ENCODE peak calls at places on chromosomes 11 and 22, in five cellular contexts. One of them, this sample, is unnamed.

GRCh38 chr11:2134022-2135010 is 4.9 kb downstream of the IGF2 start:
- DNase-seq in activated CD8-positive, alpha-beta memory T cell treated with anti-CD3 and anti-CD28 coated beads, Interleukin-2, amount 50 U/mL, for 48 hours: no peak
- DNase-seq in B cell: no peak
- DNase-seq in activated naive CD4-positive, alpha-beta T cell treated with anti-CD3 and anti-CD28 coated beads, Interleukin-2, amount 10 ng/mL, durations not matched to agents 7 days and 5 days: no peak
- DNase-seq in CD8-positive, alpha-beta memory T cell: no peak
- DNase-seq in this sample: no peak

GRCh38 chr11:16611395-16612233 is 126.8 kb upstream of the C11orf58 start:
- DNase-seq in activated CD8-positive, alpha-beta memory T cell treated with anti-CD3 and anti-CD28 coated beads, Interleukin-2, amount 50 U/mL, for 48 hours: no peak
- DNase-seq in B cell: peak; percentile 27
- DNase-seq in activated naive CD4-positive, alpha-beta T cell treated with anti-CD3 and anti-CD28 coated beads, Interleukin-2, amount 10 ng/mL, durations not matched to agents 7 days and 5 days: no peak
- DNase-seq in CD8-positive, alpha-beta memory T cell: no peak
- DNase-seq in this sample: no peak

GRCh38 chr11:108754901-108755625 is 90.2 kb downstream of the DDX10 start:
- DNase-seq in activated CD8-positive, alpha-beta memory T cell treated with anti-CD3 and anti-CD28 coated beads, Interleukin-2, amount 50 U/mL, for 48 hours: no peak
- DNase-seq in B cell: no peak
- DNase-seq in activated naive CD4-positive, alpha-beta T cell treated with anti-CD3 and anti-CD28 coated beads, Interleukin-2, amount 10 ng/mL, durations not matched to agents 7 days and 5 days: no peak
- DNase-seq in CD8-positive, alpha-beta memory T cell: no peak
- DNase-seq in this sample: peak; percentile 71

GRCh38 chr11:2212411-2213251 is 41.0 kb upstream of the TH start:
- DNase-seq in activated CD8-positive, alpha-beta memory T cell treated with anti-CD3 and anti-CD28 coated beads, Interleukin-2, amount 50 U/mL, for 48 hours: no peak
- DNase-seq in B cell: no peak
- DNase-seq in activated naive CD4-positive, alpha-beta T cell treated with anti-CD3 and anti-CD28 coated beads, Interleukin-2, amount 10 ng/mL, durations not matched to agents 7 days and 5 days: peak; percentile 19
- DNase-seq in CD8-positive, alpha-beta memory T cell: no peak
- DNase-seq in this sample: no peak

GRCh38 chr22:50182176-50183081 is 3.3 kb upstream of the TRABD start:
- DNase-seq in activated CD8-positive, alpha-beta memory T cell treated with anti-CD3 and anti-CD28 coated beads, Interleukin-2, amount 50 U/mL, for 48 hours: no peak
- DNase-seq in B cell: no peak
- DNase-seq in activated naive CD4-positive, alpha-beta T cell treated with anti-CD3 and anti-CD28 coated beads, Interleukin-2, amount 10 ng/mL, durations not matched to agents 7 days and 5 days: no peak
- DNase-seq in CD8-positive, alpha-beta memory T cell: no peak
- DNase-seq in this sample: no peak

GRCh38 chr11:1129666-1130160 is 28.0 kb upstream of the MUC5AC start:
- DNase-seq in activated CD8-positive, alpha-beta memory T cell treated with anti-CD3 and anti-CD28 coated beads, Interleukin-2, amount 50 U/mL, for 48 hours: peak; percentile 23
- DNase-seq in B cell: no peak
- DNase-seq in activated naive CD4-positive, alpha-beta T cell treated with anti-CD3 and anti-CD28 coated beads, Interleukin-2, amount 10 ng/mL, durations not matched to agents 7 days and 5 days: no peak
- DNase-seq in CD8-positive, alpha-beta memory T cell: no peak
- DNase-seq in this sample: no peak

GRCh38 chr11:64876226-64876750 is 2.1 kb downstream of the EHD1 start:
- DNase-seq in activated CD8-positive, alpha-beta memory T cell treated with anti-CD3 and anti-CD28 coated beads, Interleukin-2, amount 50 U/mL, for 48 hours: no peak
- DNase-seq in B cell: no peak
- DNase-seq in activated naive CD4-positive, alpha-beta T cell treated with anti-CD3 and anti-CD28 coated beads, Interleukin-2, amount 10 ng/mL, durations not matched to agents 7 days and 5 days: no peak
- DNase-seq in CD8-positive, alpha-beta memory T cell: no peak
- DNase-seq in this sample: no peak

GRCh38 chr11:27012254-27012921 is 18.5 kb downstream of the FIBIN start:
- DNase-seq in activated CD8-positive, alpha-beta memory T cell treated with anti-CD3 and anti-CD28 coated beads, Interleukin-2, amount 50 U/mL, for 48 hours: no peak
- DNase-seq in B cell: no peak
- DNase-seq in activated naive CD4-positive, alpha-beta T cell treated with anti-CD3 and anti-CD28 coated beads, Interleukin-2, amount 10 ng/mL, durations not matched to agents 7 days and 5 days: no peak
- DNase-seq in CD8-positive, alpha-beta memory T cell: no peak
- DNase-seq in this sample: peak; percentile 79

GRCh38 chr11:85787809-85788805 is 22.8 kb downstream of the SYTL2 start:
- DNase-seq in activated CD8-positive, alpha-beta memory T cell treated with anti-CD3 and anti-CD28 coated beads, Interleukin-2, amount 50 U/mL, for 48 hours: no peak
- DNase-seq in B cell: no peak
- DNase-seq in activated naive CD4-positive, alpha-beta T cell treated with anti-CD3 and anti-CD28 coated beads, Interleukin-2, amount 10 ng/mL, durations not matched to agents 7 days and 5 days: no peak
- DNase-seq in CD8-positive, alpha-beta memory T cell: no peak
- DNase-seq in this sample: peak; percentile 90

GRCh38 chr11:47308050-47308823 is 38.3 kb downstream of the MADD start:
- DNase-seq in activated CD8-positive, alpha-beta memory T cell treated with anti-CD3 and anti-CD28 coated beads, Interleukin-2, amount 50 U/mL, for 48 hours: no peak
- DNase-seq in B cell: no peak
- DNase-seq in activated naive CD4-positive, alpha-beta T cell treated with anti-CD3 and anti-CD28 coated beads, Interleukin-2, amount 10 ng/mL, durations not matched to agents 7 days and 5 days: no peak
- DNase-seq in CD8-positive, alpha-beta memory T cell: no peak
- DNase-seq in this sample: no peak

GRCh38 chr11:13208921-13209320 is 68.7 kb upstream of the BMAL1 start:
- DNase-seq in activated CD8-positive, alpha-beta memory T cell treated with anti-CD3 and anti-CD28 coated beads, Interleukin-2, amount 50 U/mL, for 48 hours: no peak
- DNase-seq in B cell: no peak
- DNase-seq in activated naive CD4-positive, alpha-beta T cell treated with anti-CD3 and anti-CD28 coated beads, Interleukin-2, amount 10 ng/mL, durations not matched to agents 7 days and 5 days: no peak
- DNase-seq in CD8-positive, alpha-beta memory T cell: no peak
- DNase-seq in this sample: no peak

GRCh38 chr11:2263012-2263565 is 7.3 kb downstream of the ASCL2 start:
- DNase-seq in activated CD8-positive, alpha-beta memory T cell treated with anti-CD3 and anti-CD28 coated beads, Interleukin-2, amount 50 U/mL, for 48 hours: no peak
- DNase-seq in B cell: peak; percentile 40
- DNase-seq in activated naive CD4-positive, alpha-beta T cell treated with anti-CD3 and anti-CD28 coated beads, Interleukin-2, amount 10 ng/mL, durations not matched to agents 7 days and 5 days: no peak
- DNase-seq in CD8-positive, alpha-beta memory T cell: no peak
- DNase-seq in this sample: no peak

GRCh38 chr11:133943950-133944698 is 12.6 kb downstream of the IGSF9B start:
- DNase-seq in activated CD8-positive, alpha-beta memory T cell treated with anti-CD3 and anti-CD28 coated beads, Interleukin-2, amount 50 U/mL, for 48 hours: no peak
- DNase-seq in B cell: no peak
- DNase-seq in activated naive CD4-positive, alpha-beta T cell treated with anti-CD3 and anti-CD28 coated beads, Interleukin-2, amount 10 ng/mL, durations not matched to agents 7 days and 5 days: no peak
- DNase-seq in CD8-positive, alpha-beta memory T cell: no peak
- DNase-seq in this sample: no peak

GRCh38 chr11:119445356-119445755 is 22.4 kb upstream of the THY1 start:
- DNase-seq in activated CD8-positive, alpha-beta memory T cell treated with anti-CD3 and anti-CD28 coated beads, Interleukin-2, amount 50 U/mL, for 48 hours: no peak
- DNase-seq in B cell: no peak
- DNase-seq in activated naive CD4-positive, alpha-beta T cell treated with anti-CD3 and anti-CD28 coated beads, Interleukin-2, amount 10 ng/mL, durations not matched to agents 7 days and 5 days: no peak
- DNase-seq in CD8-positive, alpha-beta memory T cell: no peak
- DNase-seq in this sample: no peak

GRCh38 chr11:128215238-128215882 is 372.0 kb downstream of the ETS1 start:
- DNase-seq in activated CD8-positive, alpha-beta memory T cell treated with anti-CD3 and anti-CD28 coated beads, Interleukin-2, amount 50 U/mL, for 48 hours: no peak
- DNase-seq in B cell: no peak
- DNase-seq in activated naive CD4-positive, alpha-beta T cell treated with anti-CD3 and anti-CD28 coated beads, Interleukin-2, amount 10 ng/mL, durations not matched to agents 7 days and 5 days: no peak
- DNase-seq in CD8-positive, alpha-beta memory T cell: no peak
- DNase-seq in this sample: no peak

GRCh38 chr11:64999478-64999877 is 2.7 kb upstream of the BATF2 start:
- DNase-seq in activated CD8-positive, alpha-beta memory T cell treated with anti-CD3 and anti-CD28 coated beads, Interleukin-2, amount 50 U/mL, for 48 hours: no peak
- DNase-seq in B cell: no peak
- DNase-seq in activated naive CD4-positive, alpha-beta T cell treated with anti-CD3 and anti-CD28 coated beads, Interleukin-2, amount 10 ng/mL, durations not matched to agents 7 days and 5 days: no peak
- DNase-seq in CD8-positive, alpha-beta memory T cell: no peak
- DNase-seq in this sample: no peak

GRCh38 chr11:85694385-85694980 is 8.5 kb upstream of the CCDC89 start:
- DNase-seq in activated CD8-positive, alpha-beta memory T cell treated with anti-CD3 and anti-CD28 coated beads, Interleukin-2, amount 50 U/mL, for 48 hours: no peak
- DNase-seq in B cell: no peak
- DNase-seq in activated naive CD4-positive, alpha-beta T cell treated with anti-CD3 and anti-CD28 coated beads, Interleukin-2, amount 10 ng/mL, durations not matched to agents 7 days and 5 days: peak; percentile 27
- DNase-seq in CD8-positive, alpha-beta memory T cell: peak; percentile 28
- DNase-seq in this sample: peak; percentile 36

GRCh38 chr22:24703101-24703500 is 71.4 kb downstream of the PIWIL3 start:
- DNase-seq in activated CD8-positive, alpha-beta memory T cell treated with anti-CD3 and anti-CD28 coated beads, Interleukin-2, amount 50 U/mL, for 48 hours: no peak
- DNase-seq in B cell: no peak
- DNase-seq in activated naive CD4-positive, alpha-beta T cell treated with anti-CD3 and anti-CD28 coated beads, Interleukin-2, amount 10 ng/mL, durations not matched to agents 7 days and 5 days: no peak
- DNase-seq in CD8-positive, alpha-beta memory T cell: no peak
- DNase-seq in this sample: peak; percentile 24

GRCh38 chr22:20530368-20531153 is 23.2 kb downstream of the MED15 start:
- DNase-seq in activated CD8-positive, alpha-beta memory T cell treated with anti-CD3 and anti-CD28 coated beads, Interleukin-2, amount 50 U/mL, for 48 hours: no peak
- DNase-seq in B cell: no peak
- DNase-seq in activated naive CD4-positive, alpha-beta T cell treated with anti-CD3 and anti-CD28 coated beads, Interleukin-2, amount 10 ng/mL, durations not matched to agents 7 days and 5 days: no peak
- DNase-seq in CD8-positive, alpha-beta memory T cell: no peak
- DNase-seq in this sample: peak; percentile 85

GRCh38 chr11:1460396-1460795 is 26.2 kb downstream of the MOB2 start:
- DNase-seq in activated CD8-positive, alpha-beta memory T cell treated with anti-CD3 and anti-CD28 coated beads, Interleukin-2, amount 50 U/mL, for 48 hours: no peak
- DNase-seq in B cell: no peak
- DNase-seq in activated naive CD4-positive, alpha-beta T cell treated with anti-CD3 and anti-CD28 coated beads, Interleukin-2, amount 10 ng/mL, durations not matched to agents 7 days and 5 days: no peak
- DNase-seq in CD8-positive, alpha-beta memory T cell: no peak
- DNase-seq in this sample: no peak

GRCh38 chr11:4748435-4748834 is 21.3 kb downstream of the OR51F1 start:
- DNase-seq in activated CD8-positive, alpha-beta memory T cell treated with anti-CD3 and anti-CD28 coated beads, Interleukin-2, amount 50 U/mL, for 48 hours: no peak
- DNase-seq in B cell: no peak
- DNase-seq in activated naive CD4-positive, alpha-beta T cell treated with anti-CD3 and anti-CD28 coated beads, Interleukin-2, amount 10 ng/mL, durations not matched to agents 7 days and 5 days: no peak
- DNase-seq in CD8-positive, alpha-beta memory T cell: no peak
- DNase-seq in this sample: no peak

GRCh38 chr11:24239016-24239720 is 257.7 kb upstream of the LUZP2 start:
- DNase-seq in activated CD8-positive, alpha-beta memory T cell treated with anti-CD3 and anti-CD28 coated beads, Interleukin-2, amount 50 U/mL, for 48 hours: no peak
- DNase-seq in B cell: no peak
- DNase-seq in activated naive CD4-positive, alpha-beta T cell treated with anti-CD3 and anti-CD28 coated beads, Interleukin-2, amount 10 ng/mL, durations not matched to agents 7 days and 5 days: no peak
- DNase-seq in CD8-positive, alpha-beta memory T cell: no peak
- DNase-seq in this sample: peak; percentile 22

GRCh38 chr11:1480555-1481482 is 5.8 kb downstream of the MOB2 start:
- DNase-seq in activated CD8-positive, alpha-beta memory T cell treated with anti-CD3 and anti-CD28 coated beads, Interleukin-2, amount 50 U/mL, for 48 hours: no peak
- DNase-seq in B cell: peak; percentile 59
- DNase-seq in activated naive CD4-positive, alpha-beta T cell treated with anti-CD3 and anti-CD28 coated beads, Interleukin-2, amount 10 ng/mL, durations not matched to agents 7 days and 5 days: no peak
- DNase-seq in CD8-positive, alpha-beta memory T cell: no peak
- DNase-seq in this sample: no peak

GRCh38 chr11:130037881-130038601 is 31.7 kb upstream of the APLP2 start:
- DNase-seq in activated CD8-positive, alpha-beta memory T cell treated with anti-CD3 and anti-CD28 coated beads, Interleukin-2, amount 50 U/mL, for 48 hours: no peak
- DNase-seq in B cell: no peak
- DNase-seq in activated naive CD4-positive, alpha-beta T cell treated with anti-CD3 and anti-CD28 coated beads, Interleukin-2, amount 10 ng/mL, durations not matched to agents 7 days and 5 days: no peak
- DNase-seq in CD8-positive, alpha-beta memory T cell: no peak
- DNase-seq in this sample: no peak

GRCh38 chr11:3000032-3000961 is 8.2 kb upstream of the NAP1L4 start:
- DNase-seq in activated CD8-positive, alpha-beta memory T cell treated with anti-CD3 and anti-CD28 coated beads, Interleukin-2, amount 50 U/mL, for 48 hours: no peak
- DNase-seq in B cell: no peak
- DNase-seq in activated naive CD4-positive, alpha-beta T cell treated with anti-CD3 and anti-CD28 coated beads, Interleukin-2, amount 10 ng/mL, durations not matched to agents 7 days and 5 days: peak; percentile 14
- DNase-seq in CD8-positive, alpha-beta memory T cell: no peak
- DNase-seq in this sample: peak; percentile 24

GRCh38 chr11:19988598-19988997 is 171.7 kb downstream of the DBX1 start:
- DNase-seq in activated CD8-positive, alpha-beta memory T cell treated with anti-CD3 and anti-CD28 coated beads, Interleukin-2, amount 50 U/mL, for 48 hours: no peak
- DNase-seq in B cell: no peak
- DNase-seq in activated naive CD4-positive, alpha-beta T cell treated with anti-CD3 and anti-CD28 coated beads, Interleukin-2, amount 10 ng/mL, durations not matched to agents 7 days and 5 days: no peak
- DNase-seq in CD8-positive, alpha-beta memory T cell: no peak
- DNase-seq in this sample: peak; percentile 58

GRCh38 chr11:84420261-84420660 is 1134.1 kb upstream of the CCDC90B start:
- DNase-seq in activated CD8-positive, alpha-beta memory T cell treated with anti-CD3 and anti-CD28 coated beads, Interleukin-2, amount 50 U/mL, for 48 hours: no peak
- DNase-seq in B cell: no peak
- DNase-seq in activated naive CD4-positive, alpha-beta T cell treated with anti-CD3 and anti-CD28 coated beads, Interleukin-2, amount 10 ng/mL, durations not matched to agents 7 days and 5 days: no peak
- DNase-seq in CD8-positive, alpha-beta memory T cell: no peak
- DNase-seq in this sample: no peak

This sample was measured in myocyte.